ENCODE peak calls at places on chromosome 7, in six cellular contexts. One of them, this sample, is unnamed.
A peak's percentile ranks its signal among the peaks of the same experiment; 100 is the strongest.

GRCh38 chr7:66894463-66895080 is 26.5 kb upstream of the TMEM248 start:
- DNase-seq in effector memory CD4-positive, alpha-beta T cell: no peak
- DNase-seq in spleen: no peak
- DNase-seq in lower lobe of right lung: no peak
- DNase-seq in body of pancreas: no peak
- DNase-seq in colonic mucosa: no peak
- DNase-seq in this sample: no peak

GRCh38 chr7:135877799-135878198 is 99.4 kb downstream of the MTPN start:
- DNase-seq in body of pancreas: no peak
- DNase-seq in colonic mucosa: no peak
- DNase-seq in effector memory CD4-positive, alpha-beta T cell: no peak
- DNase-seq in lower lobe of right lung: no peak
- DNase-seq in spleen: no peak
- DNase-seq in this sample: peak; percentile 72

GRCh38 chr7:120986665-120987064 is 1.8 kb upstream of the CPED1 start:
- DNase-seq in lower lobe of right lung: no peak
- DNase-seq in effector memory CD4-positive, alpha-beta T cell: no peak
- DNase-seq in spleen: no peak
- DNase-seq in colonic mucosa: no peak
- DNase-seq in body of pancreas: no peak
- DNase-seq in this sample: no peak

GRCh38 chr7:2800923-2801682 is 43.0 kb downstream of the GNA12 start:
- DNase-seq in spleen: peak; percentile 49
- DNase-seq in body of pancreas: peak; percentile 59
- DNase-seq in lower lobe of right lung: no peak
- DNase-seq in colonic mucosa: no peak
- DNase-seq in effector memory CD4-positive, alpha-beta T cell: no peak
- DNase-seq in this sample: no peak

GRCh38 chr7:11228515-11228914 is 254.8 kb downstream of the PHF14 start:
- DNase-seq in effector memory CD4-positive, alpha-beta T cell: no peak
- DNase-seq in body of pancreas: peak; percentile 78
- DNase-seq in colonic mucosa: peak; percentile 28
- DNase-seq in spleen: no peak
- DNase-seq in lower lobe of right lung: peak; percentile 52
- DNase-seq in this sample: peak; percentile 79

GRCh38 chr7:143355450-143356385 is 6.8 kb downstream of the FAM131B start:
- DNase-seq in effector memory CD4-positive, alpha-beta T cell: no peak
- DNase-seq in colonic mucosa: no peak
- DNase-seq in lower lobe of right lung: no peak
- DNase-seq in spleen: no peak
- DNase-seq in body of pancreas: no peak
- DNase-seq in this sample: no peak

GRCh38 chr7:138001529-138002095 is at the start of gene CREB3L2:
- DNase-seq in effector memory CD4-positive, alpha-beta T cell: peak; percentile 50
- DNase-seq in body of pancreas: peak; percentile 70
- DNase-seq in spleen: peak; percentile 96
- DNase-seq in colonic mucosa: peak; percentile 63
- DNase-seq in lower lobe of right lung: peak; percentile 87
- DNase-seq in this sample: peak; percentile 35

GRCh38 chr7:95330194-95331003 is 6.1 kb upstream of the PON1 start:
- DNase-seq in lower lobe of right lung: no peak
- DNase-seq in effector memory CD4-positive, alpha-beta T cell: no peak
- DNase-seq in spleen: no peak
- DNase-seq in colonic mucosa: no peak
- DNase-seq in body of pancreas: no peak
- DNase-seq in this sample: no peak

GRCh38 chr7:55369427-55369826 is 4.3 kb downstream of the LANCL2 start:
- DNase-seq in spleen: no peak
- DNase-seq in effector memory CD4-positive, alpha-beta T cell: no peak
- DNase-seq in body of pancreas: no peak
- DNase-seq in colonic mucosa: no peak
- DNase-seq in lower lobe of right lung: no peak
- DNase-seq in this sample: no peak

GRCh38 chr7:35694161-35694783 is 663 bp downstream of the HERPUD2 start:
- DNase-seq in lower lobe of right lung: no peak
- DNase-seq in body of pancreas: no peak
- DNase-seq in spleen: no peak
- DNase-seq in colonic mucosa: peak; percentile 40
- DNase-seq in effector memory CD4-positive, alpha-beta T cell: no peak
- DNase-seq in this sample: peak; percentile 6

GRCh38 chr7:102080371-102081243 is 206.1 kb upstream of the SH2B2 start:
- DNase-seq in effector memory CD4-positive, alpha-beta T cell: no peak
- DNase-seq in colonic mucosa: peak; percentile 15
- DNase-seq in lower lobe of right lung: no peak
- DNase-seq in spleen: peak; percentile 43
- DNase-seq in body of pancreas: no peak
- DNase-seq in this sample: no peak

GRCh38 chr7:93811198-93811597 is 79.4 kb downstream of the TFPI2 start:
- DNase-seq in spleen: no peak
- DNase-seq in effector memory CD4-positive, alpha-beta T cell: no peak
- DNase-seq in body of pancreas: no peak
- DNase-seq in colonic mucosa: no peak
- DNase-seq in lower lobe of right lung: no peak
- DNase-seq in this sample: no peak

GRCh38 chr7:46764100-46764941 is 817.6 kb downstream of the TNS3 start:
- DNase-seq in colonic mucosa: peak; percentile 31
- DNase-seq in effector memory CD4-positive, alpha-beta T cell: no peak
- DNase-seq in spleen: no peak
- DNase-seq in body of pancreas: peak; percentile 11
- DNase-seq in lower lobe of right lung: no peak
- DNase-seq in this sample: peak; percentile 11

GRCh38 chr7:133770863-133771492 is 356.2 kb upstream of the LRGUK start:
- DNase-seq in spleen: no peak
- DNase-seq in lower lobe of right lung: no peak
- DNase-seq in effector memory CD4-positive, alpha-beta T cell: no peak
- DNase-seq in colonic mucosa: no peak
- DNase-seq in body of pancreas: no peak
- DNase-seq in this sample: peak; percentile 16

GRCh38 chr7:148566736-148567135 is 23.8 kb upstream of the C7orf33 start:
- DNase-seq in spleen: no peak
- DNase-seq in body of pancreas: no peak
- DNase-seq in colonic mucosa: no peak
- DNase-seq in lower lobe of right lung: no peak
- DNase-seq in effector memory CD4-positive, alpha-beta T cell: no peak
- DNase-seq in this sample: no peak

GRCh38 chr7:128000048-128000447 is 31.2 kb downstream of the LRRC4 start:
- DNase-seq in spleen: no peak
- DNase-seq in lower lobe of right lung: no peak
- DNase-seq in colonic mucosa: no peak
- DNase-seq in effector memory CD4-positive, alpha-beta T cell: no peak
- DNase-seq in body of pancreas: no peak
- DNase-seq in this sample: no peak

GRCh38 chr7:158312789-158313188 is 274.8 kb downstream of the PTPRN2 start:
- DNase-seq in effector memory CD4-positive, alpha-beta T cell: no peak
- DNase-seq in body of pancreas: no peak
- DNase-seq in colonic mucosa: no peak
- DNase-seq in spleen: no peak
- DNase-seq in lower lobe of right lung: no peak
- DNase-seq in this sample: no peak

GRCh38 chr7:37832194-37832593 is 16.2 kb upstream of the NME8 start:
- DNase-seq in body of pancreas: peak; percentile 51
- DNase-seq in spleen: peak; percentile 89
- DNase-seq in lower lobe of right lung: peak; percentile 79
- DNase-seq in colonic mucosa: peak; percentile 64
- DNase-seq in effector memory CD4-positive, alpha-beta T cell: no peak
- DNase-seq in this sample: peak; percentile 25

GRCh38 chr7:22016547-22016946 is 70.8 kb upstream of the CDCA7L start:
- DNase-seq in body of pancreas: no peak
- DNase-seq in effector memory CD4-positive, alpha-beta T cell: no peak
- DNase-seq in spleen: no peak
- DNase-seq in colonic mucosa: no peak
- DNase-seq in lower lobe of right lung: no peak
- DNase-seq in this sample: no peak

GRCh38 chr7:142320883-142321282 is 63.0 kb upstream of the PRSS58 start:
- DNase-seq in body of pancreas: no peak
- DNase-seq in effector memory CD4-positive, alpha-beta T cell: no peak
- DNase-seq in colonic mucosa: no peak
- DNase-seq in spleen: no peak
- DNase-seq in lower lobe of right lung: no peak
- DNase-seq in this sample: no peak

DNA sequence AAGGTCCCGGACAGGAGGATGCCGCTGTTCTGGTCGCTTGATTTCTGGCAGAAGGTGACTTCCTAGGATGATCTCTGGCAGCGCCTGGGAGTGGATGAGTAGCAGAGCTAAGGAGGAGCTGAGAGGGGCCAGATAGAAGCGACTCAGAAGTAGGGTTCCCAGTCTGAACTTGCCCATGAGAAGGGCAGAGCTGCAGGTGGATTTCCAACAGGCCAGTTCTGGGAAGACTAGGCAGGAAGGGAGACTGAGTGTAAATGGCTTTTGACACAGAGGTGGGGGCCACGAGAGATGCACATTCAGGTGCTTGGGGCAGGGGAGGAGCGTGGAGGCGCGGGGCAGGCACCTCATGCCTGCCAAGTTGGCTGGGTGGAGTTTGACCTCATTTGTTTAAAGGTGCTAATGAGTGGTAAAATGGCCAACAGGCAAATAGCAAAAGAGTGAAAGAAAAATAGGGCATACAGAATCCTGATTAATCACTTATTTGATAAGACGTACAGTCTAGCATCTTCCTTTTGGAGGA is 58.8 kb downstream of the SHH start:
- DNase-seq in body of pancreas: no peak
- DNase-seq in spleen: no peak
- DNase-seq in lower lobe of right lung: no peak
- DNase-seq in effector memory CD4-positive, alpha-beta T cell: no peak
- DNase-seq in colonic mucosa: no peak
- DNase-seq in this sample: no peak
- H3K4me1 ChIP-seq in body of pancreas: peaks cover 45% of the 10 kb centered on the region
- H3K4me1 ChIP-seq in spleen: peaks cover 80% of the 10 kb centered on the region
- H3K4me1 ChIP-seq in lower lobe of right lung: peaks cover 54% of the 10 kb centered on the region
- H3K4me1 ChIP-seq in effector memory CD4-positive, alpha-beta T cell: no peaks in the 10 kb centered on the region
- H3K4me1 ChIP-seq in colonic mucosa: no peaks in the 10 kb centered on the region
- H3K4me1 ChIP-seq in this sample: no peaks in the 10 kb centered on the region

DNA sequence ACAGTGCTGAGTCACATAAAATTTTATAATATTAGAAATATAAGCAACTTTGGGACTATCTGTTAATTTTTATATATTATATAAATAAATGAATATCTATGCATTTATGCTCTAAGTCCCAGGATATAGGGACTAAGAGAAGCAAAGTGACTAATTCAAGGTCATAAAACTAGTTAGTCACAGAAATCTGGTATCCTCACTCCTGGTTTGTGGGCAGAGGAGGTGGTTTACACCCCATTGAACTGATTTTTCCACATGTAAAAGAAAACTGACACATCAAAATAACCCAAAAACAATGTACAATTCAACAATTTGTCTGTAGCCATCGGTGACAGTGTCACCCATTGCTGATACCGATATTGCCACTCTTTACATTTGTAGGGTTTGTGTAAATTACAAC is 3.0 kb downstream of the PCLO start:
- DNase-seq in spleen: no peak
- DNase-seq in lower lobe of right lung: no peak
- DNase-seq in colonic mucosa: no peak
- DNase-seq in body of pancreas: no peak
- DNase-seq in effector memory CD4-positive, alpha-beta T cell: no peak
- DNase-seq in this sample: no peak
- H3K27me3 ChIP-seq in spleen: peaks cover 6% of the 10 kb centered on the region
- H3K27me3 ChIP-seq in lower lobe of right lung: peaks cover 6% of the 10 kb centered on the region
- H3K27me3 ChIP-seq in colonic mucosa: no peaks in the 10 kb centered on the region
- H3K27me3 ChIP-seq in body of pancreas: no peaks in the 10 kb centered on the region
- H3K27me3 ChIP-seq in effector memory CD4-positive, alpha-beta T cell: no peaks in the 10 kb centered on the region
- H3K27me3 ChIP-seq in this sample: no peaks in the 10 kb centered on the region

GRCh38 chr7:151687523-151688235 is 168.0 kb upstream of the RHEB start:
- DNase-seq in colonic mucosa: no peak
- DNase-seq in body of pancreas: peak; percentile 57
- DNase-seq in lower lobe of right lung: peak; percentile 73
- DNase-seq in effector memory CD4-positive, alpha-beta T cell: no peak
- DNase-seq in spleen: no peak
- DNase-seq in this sample: no peak

GRCh38 chr7:151688236-151688780 is 168.6 kb upstream of the RHEB start:
- DNase-seq in effector memory CD4-positive, alpha-beta T cell: no peak
- DNase-seq in spleen: peak; percentile 48
- DNase-seq in colonic mucosa: no peak
- DNase-seq in lower lobe of right lung: no peak
- DNase-seq in body of pancreas: no peak
- DNase-seq in this sample: no peak

GRCh38 chr7:151691449-151691848 is 171.8 kb upstream of the RHEB start:
- DNase-seq in body of pancreas: no peak
- DNase-seq in effector memory CD4-positive, alpha-beta T cell: no peak
- DNase-seq in lower lobe of right lung: no peak
- DNase-seq in spleen: no peak
- DNase-seq in colonic mucosa: no peak
- DNase-seq in this sample: no peak

GRCh38 chr7:151690597-151690996 is 170.9 kb upstream of the RHEB start:
- DNase-seq in body of pancreas: no peak
- DNase-seq in lower lobe of right lung: no peak
- DNase-seq in spleen: no peak
- DNase-seq in effector memory CD4-positive, alpha-beta T cell: no peak
- DNase-seq in colonic mucosa: no peak
- DNase-seq in this sample: no peak

DNA sequence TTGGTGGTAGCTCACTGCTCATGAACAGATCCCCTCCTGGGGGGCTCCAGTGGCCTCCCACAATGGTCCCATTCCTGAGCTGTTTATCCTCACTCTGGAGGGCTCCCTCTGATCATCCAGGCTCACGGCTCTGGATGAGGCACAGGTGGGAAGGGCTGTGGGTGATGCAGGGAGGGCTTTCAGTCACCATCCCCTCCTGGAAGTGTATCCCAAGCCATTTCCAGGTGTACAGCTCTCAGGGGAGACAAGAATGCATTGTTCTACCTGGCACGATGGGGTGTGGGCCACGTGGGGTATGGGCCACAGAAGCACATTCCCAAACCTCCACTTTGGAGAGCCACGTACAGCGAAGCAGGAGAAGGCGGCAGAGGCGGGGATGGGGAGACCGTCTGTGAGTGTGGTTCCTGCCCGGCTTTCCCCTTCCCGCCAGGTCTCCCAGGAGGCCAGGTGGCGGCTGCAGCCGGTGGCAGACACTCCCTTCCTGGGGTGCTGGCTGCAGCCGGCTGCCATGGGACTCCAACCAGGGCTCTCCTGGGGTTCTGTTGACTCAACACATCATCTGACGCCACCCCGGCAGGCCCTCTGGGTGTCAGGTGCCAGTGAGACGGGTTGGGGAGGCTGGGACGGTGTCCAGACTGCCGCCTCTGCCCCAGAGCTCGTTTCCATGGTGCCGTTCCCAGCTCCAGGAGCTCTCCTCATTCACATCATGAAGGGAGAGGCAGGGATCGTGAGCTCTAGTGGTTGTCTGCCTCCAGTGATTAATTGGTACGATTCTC is 169.7 kb upstream of the RHEB start:
- DNase-seq in colonic mucosa: no peak
- DNase-seq in lower lobe of right lung: peak; percentile 53
- DNase-seq in body of pancreas: peak; percentile 64
- DNase-seq in effector memory CD4-positive, alpha-beta T cell: no peak
- DNase-seq in spleen: peak; percentile 63
- DNase-seq in this sample: peak; percentile 35
- H3K4me1 ChIP-seq in colonic mucosa: no peaks in the 10 kb centered on the region
- H3K4me1 ChIP-seq in lower lobe of right lung: peaks cover 37% of the 10 kb centered on the region
- H3K4me1 ChIP-seq in body of pancreas: peaks cover 27% of the 10 kb centered on the region
- H3K4me1 ChIP-seq in effector memory CD4-positive, alpha-beta T cell: no peaks in the 10 kb centered on the region
- H3K4me1 ChIP-seq in spleen: peaks cover 34% of the 10 kb centered on the region
- H3K4me1 ChIP-seq in this sample: no peaks in the 10 kb centered on the region

DNA sequence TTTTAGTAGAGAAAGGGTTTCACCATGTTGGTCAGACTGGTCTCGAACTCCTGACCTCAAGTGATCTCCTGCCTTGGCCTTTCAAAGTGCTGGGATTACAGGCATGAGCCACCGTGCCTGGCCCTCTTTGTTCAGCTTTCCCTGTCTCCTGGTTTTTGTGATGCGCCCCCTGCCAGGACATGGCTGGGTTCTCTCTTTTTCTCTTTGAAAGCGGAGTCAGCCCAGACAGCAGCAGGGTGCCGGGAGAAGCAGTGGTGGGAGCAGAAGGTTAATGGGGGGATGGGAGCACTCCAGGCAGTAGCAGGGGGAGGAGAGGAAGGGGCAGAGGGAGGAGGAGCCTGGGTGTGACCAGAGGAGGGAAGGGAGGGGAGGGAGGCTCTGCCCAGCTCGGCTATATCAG is 1.8 kb downstream of the MUC3A start:
- DNase-seq in body of pancreas: no peak
- DNase-seq in lower lobe of right lung: no peak
- DNase-seq in colonic mucosa: no peak
- DNase-seq in effector memory CD4-positive, alpha-beta T cell: no peak
- DNase-seq in spleen: no peak
- DNase-seq in this sample: no peak
- H3K27me3 ChIP-seq in body of pancreas: no peaks in the 10 kb centered on the region
- H3K27me3 ChIP-seq in lower lobe of right lung: peaks cover 24% of the 10 kb centered on the region
- H3K27me3 ChIP-seq in colonic mucosa: no peaks in the 10 kb centered on the region
- H3K27me3 ChIP-seq in effector memory CD4-positive, alpha-beta T cell: no peaks in the 10 kb centered on the region
- H3K27me3 ChIP-seq in spleen: peaks cover 4% of the 10 kb centered on the region
- H3K27me3 ChIP-seq in this sample: peaks cover 9% of the 10 kb centered on the region

This sample was measured in prostate gland.